ENCODE peak calls at places on chromosomes 2 and 18, in six cellular contexts. V, W, N, C, Y and O are unnamed samples.

GRCh38 chr2:109453596-109453995 is 160.2 kb downstream of the SEPTIN10 start:
- DNase-seq in V (no peak), W (no peak), N (no peak), C (peak; percentile 59), Y (no peak), O (no peak)

GRCh38 chr2:26974352-26974751 is 3.9 kb downstream of the MAPRE3 start:
- DNase-seq in V (no peak), W (no peak), N (peak; percentile 78), C (no peak), Y (no peak), O (no peak)

GRCh38 chr18:21167641-21168372 is 56.2 kb upstream of the ROCK1 start:
- DNase-seq in V (no peak), W (no peak), N (peak; percentile 76), C (no peak), Y (no peak), O (no peak)

GRCh38 chr2:171479154-171479814 is 43.0 kb upstream of the CYBRD1 start:
- DNase-seq in V (no peak), W (no peak), N (no peak), C (no peak), Y (no peak), O (no peak)

GRCh38 chr2:227163998-227164744 is at the start of the genes COL4A3 and COL4A4:
- DNase-seq in V (peak; percentile 51), W (no peak), N (peak; percentile 59), C (peak; percentile 81), Y (no peak), O (peak; percentile 12)

GRCh38 chr2:220167956-220168355 is 540.5 kb downstream of the SLC4A3 start:
- DNase-seq in V (no peak), W (no peak), N (no peak), C (no peak), Y (no peak), O (no peak)

GRCh38 chr2:202187570-202187969 is 50.8 kb downstream of the SUMO1 start:
- DNase-seq in V (no peak), W (no peak), N (no peak), C (no peak), Y (no peak), O (no peak)

GRCh38 chr2:181022652-181023051 is 42.2 kb downstream of the UBE2E3 start:
- DNase-seq in V (no peak), W (no peak), N (peak; percentile 6), C (no peak), Y (no peak), O (no peak)

GRCh38 chr2:108967757-108968156 is 21.3 kb downstream of the EDAR start:
- DNase-seq in V (no peak), W (no peak), N (no peak), C (no peak), Y (no peak), O (no peak)

GRCh38 chr2:230619471-230619870 is 93.2 kb upstream of the CAB39 start:
- DNase-seq in V (no peak), W (no peak), N (no peak), C (no peak), Y (no peak), O (no peak)

GRCh38 chr2:136212426-136213378 is 94.8 kb upstream of the CXCR4 start:
- DNase-seq in V (no peak), W (no peak), N (no peak), C (no peak), Y (no peak), O (no peak)

GRCh38 chr2:20614201-20615045 is 36.5 kb downstream of the HS1BP3 start:
- DNase-seq in V (no peak), W (no peak), N (peak; percentile 91), C (peak; percentile 84), Y (no peak), O (no peak)

GRCh38 chr2:8234757-8235374 is 447.0 kb upstream of the ID2 start:
- DNase-seq in V (no peak), W (no peak), N (no peak), C (no peak), Y (no peak), O (no peak)

GRCh38 chr2:37827911-37828411 is 97.1 kb upstream of the RMDN2 start:
- DNase-seq in V (no peak), W (no peak), N (peak; percentile 98), C (no peak), Y (no peak), O (peak; percentile 44)

GRCh38 chr2:113275556-113276215 is 3.0 kb downstream of the PAX8 start:
- DNase-seq in V (no peak), W (no peak), N (no peak), C (no peak), Y (no peak), O (no peak)

GRCh38 chr2:25976884-25977741 is 5.2 kb downstream of the KIF3C start:
- DNase-seq in V (peak; percentile 75), W (no peak), N (no peak), C (no peak), Y (no peak), O (no peak)

GRCh38 chr18:3402962-3403585 is 46.9 kb upstream of the TGIF1 start:
- DNase-seq in V (no peak), W (no peak), N (peak; percentile 46), C (no peak), Y (no peak), O (no peak)

GRCh38 chr18:73979742-73980141 is 167.9 kb downstream of the FBXO15 start:
- DNase-seq in V (no peak), W (peak; percentile 45), N (no peak), C (no peak), Y (peak; percentile 64), O (no peak)

GRCh38 chr2:15069149-15069548 is 436.6 kb downstream of the LRATD1 start:
- DNase-seq in V (no peak), W (no peak), N (no peak), C (no peak), Y (no peak), O (no peak)

GRCh38 chr2:236852977-236853374 is 232.7 kb upstream of the COPS8 start:
- DNase-seq in V (no peak), W (no peak), N (no peak), C (peak; percentile 28), Y (no peak), O (no peak)

GRCh38 chr2:179550214-179550613 is 285.6 kb upstream of the SESTD1 start:
- DNase-seq in V (no peak), W (no peak), N (peak; percentile 2), C (no peak), Y (no peak), O (no peak)

GRCh38 chr2:142189506-142189905 is 58.7 kb upstream of the LRP1B start:
- DNase-seq in V (no peak), W (no peak), N (no peak), C (no peak), Y (no peak), O (no peak)